ENCODE peak calls at places on chromosomes 5 and 9, in six cellular contexts. D is NB4, J is GM12892, V is ELR, R is T-helper 2 cell, M is fibroblast of lung. Z is an unnamed sample.

GRCh38 chr5:134524219-134524825 is 1.1 kb upstream of the JADE2 start:
- DNase-seq in D (peak; percentile 92), J (peak; percentile 58), V (peak; percentile 83), R (peak; percentile 81), M (peak; percentile 78), Z (no peak)

GRCh38 chr9:21682981-21683380 is 119.5 kb upstream of the MTAP start:
- DNase-seq in D (no peak), J (no peak), V (peak; percentile 59), R (no peak), M (peak; percentile 81), Z (no peak)

GRCh38 chr5:14706615-14707021 is 42.1 kb downstream of the OTULIN start:
- DNase-seq in D (peak; percentile 73), J (no peak), V (peak; percentile 75), R (peak; percentile 96), M (peak; percentile 72), Z (peak; percentile 27)

GRCh38 chr5:18393546-18393945 is 759.3 kb downstream of the TAF11L14 start:
- DNase-seq in D (no peak), J (no peak), V (peak; percentile 31), R (no peak), M (no peak), Z (no peak)

GRCh38 chr5:178551059-178551458 is 39.1 kb downstream of the COL23A1 start:
- DNase-seq in D (peak; percentile 54), J (no peak), V (peak; percentile 45), R (no peak), M (peak; percentile 7), Z (no peak)

GRCh38 chr5:142826741-142827492 is 56.7 kb downstream of the ARHGAP26 start:
- DNase-seq in D (peak; percentile 90), J (no peak), V (peak; percentile 83), R (peak; percentile 76), M (peak; percentile 83), Z (peak; percentile 62)

GRCh38 chr5:149473441-149473840 is 77.8 kb downstream of the CSNK1A1 start:
- DNase-seq in D (no peak), J (no peak), V (no peak), R (no peak), M (no peak), Z (no peak)

GRCh38 chr5:134507495-134507894 is 18.0 kb upstream of the JADE2 start:
- DNase-seq in D (no peak), J (no peak), V (no peak), R (no peak), M (no peak), Z (no peak)

GRCh38 chr9:81071108-81071507 is 618.2 kb downstream of the TLE1 start:
- DNase-seq in D (no peak), J (no peak), V (no peak), R (no peak), M (peak; percentile 83), Z (no peak)